ENCODE peak calls at places on chromosomes 7 and 10, in five cellular contexts. I is aorta, D is thoracic aorta, N is cardiac muscle cell, K is heart right ventricle. C is an unnamed sample.

GRCh38 chr7:50418086-50418515 is 32.0 kb downstream of the FIGNL1 start:
- DNase-seq in D (no peak), I (peak), K (peak), N (peak), C (peak)

GRCh38 chr7:29350351-29350750 is 155.8 kb downstream of the CHN2 start:
- DNase-seq in N (no peak), D (no peak), I (no peak), K (no peak), C (no peak)

GRCh38 chr7:1555813-1556540 is at the start of gene TMEM184A:
- DNase-seq in K (no peak), D (no peak), I (no peak), N (peak), C (no peak)

GRCh38 chr7:40282858-40283257 is 148.1 kb downstream of the SUGCT start:
- DNase-seq in I (no peak), D (no peak), K (no peak), N (no peak), C (no peak)

GRCh38 chr10:125411724-125412123 is 251.4 kb upstream of the CTBP2 start:
- DNase-seq in D (no peak), I (no peak), N (no peak), K (no peak), C (no peak)

GRCh38 chr7:141265668-141266067 is 191.8 kb downstream of the TMEM178B start:
- DNase-seq in D (no peak), I (no peak), N (no peak), K (no peak), C (no peak)

GRCh38 chr10:9792181-9792580 is 1225.5 kb upstream of the CELF2 start:
- DNase-seq in D (no peak), K (no peak), N (no peak), I (no peak), C (no peak)

GRCh38 chr10:11223081-11223480 is 205.4 kb downstream of the CELF2 start:
- DNase-seq in K (no peak), N (no peak), I (no peak), D (no peak), C (no peak)

GRCh38 chr10:60894816-60895215 is 49.2 kb downstream of the RHOBTB1 start:
- DNase-seq in K (no peak), N (no peak), I (no peak), D (no peak), C (no peak)

GRCh38 chr10:78768882-78769281 is 299.9 kb upstream of the ZMIZ1 start:
- DNase-seq in D (no peak), I (no peak), N (no peak), K (no peak), C (no peak)

GRCh38 chr7:30313793-30314192 is 29.4 kb downstream of the ZNRF2 start:
- DNase-seq in I (no peak), D (no peak), K (no peak), N (no peak), C (no peak)

DNA sequence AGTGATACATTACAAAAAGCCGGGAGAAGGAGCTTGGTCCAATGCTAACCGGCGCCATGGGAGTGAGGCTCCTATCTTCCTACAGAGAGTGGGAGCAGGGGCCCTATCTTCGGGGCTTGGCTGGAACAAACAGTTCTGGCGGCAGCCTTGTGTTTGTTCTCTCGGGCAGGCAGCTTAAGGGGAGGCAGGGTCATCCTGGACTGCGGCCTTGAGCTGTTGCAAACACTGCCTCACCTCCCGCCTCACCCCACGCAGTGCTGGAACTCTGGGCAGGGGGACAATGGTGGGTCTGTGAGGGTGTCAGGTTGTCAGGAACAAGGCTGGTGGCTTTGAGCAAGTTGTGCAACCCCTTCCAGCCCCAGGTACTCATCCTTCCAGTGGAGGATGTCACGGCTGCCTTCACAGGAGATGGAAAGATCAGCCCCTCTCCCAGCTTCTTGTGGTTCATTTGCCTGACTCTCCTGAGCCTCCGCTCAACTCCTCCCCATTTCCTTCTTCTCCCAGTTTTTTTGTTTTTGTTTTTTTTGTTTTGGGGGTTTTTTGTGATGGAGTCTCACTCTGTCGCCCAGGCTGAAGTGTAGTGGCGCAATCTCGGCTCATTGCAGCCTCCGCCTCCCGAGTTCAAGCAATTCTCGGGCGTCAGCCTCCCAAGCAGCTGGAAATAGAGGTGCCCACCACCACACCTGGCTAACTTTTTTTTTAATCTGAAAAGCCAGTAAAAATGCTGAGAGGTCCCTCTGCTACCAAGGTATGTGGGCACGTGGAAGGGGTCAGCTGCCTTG is 57.4 kb downstream of the SPOCK2 start:
- DNase-seq in I (no peak), N (no peak), K (peak), D (no peak), C (no peak)
- H3K27ac ChIP-seq in I (no peak), N (no peak), K (peak), D (no peak), C (no peak)

DNA sequence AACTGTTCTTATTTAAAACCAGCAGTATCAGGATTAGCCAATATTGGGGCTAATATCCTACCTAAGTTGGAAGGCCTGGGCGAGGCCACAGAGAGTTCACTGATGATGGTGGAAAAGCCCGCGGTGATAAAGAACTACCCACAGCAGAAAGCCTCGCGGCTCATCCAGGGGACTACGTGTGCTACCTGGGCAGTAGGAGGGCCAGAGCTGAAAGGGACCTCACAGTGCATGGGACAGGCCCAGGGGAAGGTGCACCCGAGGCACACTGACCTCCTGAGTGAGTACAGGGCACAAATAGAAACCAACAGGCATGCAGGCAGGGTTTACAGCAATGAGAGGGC is 1.4 kb downstream of the WDR86 start:
- DNase-seq in I (no peak), D (no peak), K (no peak), N (no peak), C (no peak)
- H3K27ac ChIP-seq in I (no peak), D (no peak), K (no peak), N (no peak), C (no peak)

DNA sequence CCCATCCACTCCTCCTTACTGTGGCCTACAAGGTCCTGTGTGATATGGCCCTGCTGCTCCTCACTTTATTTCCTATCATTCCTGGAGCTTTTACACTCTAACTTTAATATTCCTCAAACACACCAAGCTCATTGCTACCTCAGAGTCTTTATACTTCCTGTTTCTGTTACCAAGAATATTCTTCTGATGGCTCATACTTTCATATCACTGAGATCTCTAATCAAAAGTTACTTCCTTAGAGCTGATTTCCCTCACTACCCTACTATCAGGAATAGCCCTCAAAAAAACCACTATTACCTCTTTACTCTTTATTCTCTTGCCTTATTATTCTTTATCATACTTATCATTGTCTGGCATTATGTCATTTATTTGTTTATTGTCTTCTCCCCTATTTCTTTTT is 5.8 kb upstream of the PPP3CB start:
- DNase-seq in N (no peak), K (no peak), D (no peak), I (no peak), C (no peak)
- H3K27ac ChIP-seq in N (no peak), K (no peak), D (no peak), I (no peak), C (no peak)

DNA sequence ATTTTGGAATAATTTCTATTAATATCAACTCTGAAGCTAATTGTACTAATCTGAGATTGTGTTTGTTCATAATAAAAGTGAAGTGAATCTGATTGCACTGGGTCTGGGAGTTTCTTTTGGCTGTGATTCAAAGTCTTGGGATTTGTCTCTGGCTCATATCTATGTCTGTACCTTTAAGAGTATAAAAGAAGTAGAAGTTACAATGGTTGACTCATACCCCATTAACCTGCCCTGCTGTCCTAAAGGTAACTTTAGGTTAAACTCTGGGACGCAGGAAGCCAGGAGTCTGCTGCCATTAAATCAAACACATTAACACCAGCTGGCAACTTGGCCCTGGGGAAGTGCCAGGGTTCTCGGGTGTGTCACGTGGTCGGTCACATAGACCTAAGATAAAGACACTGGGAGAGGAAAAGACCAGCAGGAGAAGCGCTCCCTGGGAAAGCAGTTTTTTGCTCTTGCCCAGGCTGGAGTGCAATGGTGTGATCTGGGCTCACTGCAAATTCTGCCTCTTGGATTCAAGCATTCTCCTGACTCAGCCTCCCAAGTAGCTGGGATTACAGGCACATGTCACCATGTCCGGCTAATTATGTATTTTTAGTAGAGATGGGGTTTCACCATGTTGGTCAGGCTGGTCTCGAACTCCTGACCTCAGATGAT is 17.8 kb downstream of the SCD start:
- DNase-seq in D (no peak), N (peak), K (peak), I (peak), C (peak)
- H3K27ac ChIP-seq in D (no peak), N (peak), K (peak), I (no peak), C (no peak)

C was measured in tibial artery.